ENCODE peak calls at places on chromosomes 4 and X, in four cellular contexts. K is left lung, G is GM23248, C is keratinocyte. I is an unnamed sample.
A peak's percentile ranks its signal among the peaks of the same experiment; 100 is the strongest.

GRCh38 chr4:123325241-123325681 is 71.3 kb upstream of the SPRY1 start:
- DNase-seq in K (no peak), C (no peak), G (no peak), I (no peak)

GRCh38 chr4:48686369-48686768 is 93.7 kb downstream of the FRYL start:
- DNase-seq in C (no peak), K (no peak), G (no peak), I (no peak)

GRCh38 chr4:94976371-94977011 is 218.7 kb downstream of the BMPR1B start:
- DNase-seq in K (no peak), C (no peak), G (peak; percentile 93), I (no peak)

GRCh38 chr4:48742412-48742811 is 37.7 kb downstream of the FRYL start:
- DNase-seq in K (no peak), C (no peak), G (peak; percentile 42), I (no peak)

GRCh38 chrX:65677954-65678469 is 10.6 kb downstream of the MSN start:
- DNase-seq in C (no peak), G (peak; percentile 87), K (no peak), I (peak; percentile 77)

GRCh38 chrX:41064028-41064427 is 21.2 kb upstream of the USP9X start:
- DNase-seq in K (no peak), C (no peak), G (peak; percentile 53), I (no peak)

GRCh38 chr4:21948347-21949072 is at the start of gene KCNIP4:
- DNase-seq in K (peak; percentile 72), C (no peak), G (peak; percentile 63), I (no peak)

GRCh38 chr4:112284166-112284565 is 1.5 kb downstream of the TIFA start:
- DNase-seq in G (peak; percentile 52), K (no peak), C (no peak), I (no peak)

GRCh38 chrX:72714471-72714916 is 388 bp upstream of the PHKA1 start:
- DNase-seq in G (peak; percentile 75), C (no peak), K (peak; percentile 59), I (peak; percentile 88)

GRCh38 chrX:142576615-142577014 is 371.5 kb upstream of the MAGEC2 start:
- DNase-seq in K (no peak), C (no peak), G (no peak), I (no peak)

GRCh38 chrX:24774650-24775049 is 80.9 kb downstream of the POLA1 start:
- DNase-seq in K (no peak), G (peak; percentile 4), C (no peak), I (no peak)

GRCh38 chr4:100041646-100042045 is 91.6 kb upstream of the H2AZ1 start:
- DNase-seq in C (no peak), G (peak; percentile 44), K (no peak), I (no peak)
- H3K27ac ChIP-seq in C (no peak overlapping the region), G (no peak overlapping the region), K (no peak overlapping the region), I (no peak overlapping the region)

DNA sequence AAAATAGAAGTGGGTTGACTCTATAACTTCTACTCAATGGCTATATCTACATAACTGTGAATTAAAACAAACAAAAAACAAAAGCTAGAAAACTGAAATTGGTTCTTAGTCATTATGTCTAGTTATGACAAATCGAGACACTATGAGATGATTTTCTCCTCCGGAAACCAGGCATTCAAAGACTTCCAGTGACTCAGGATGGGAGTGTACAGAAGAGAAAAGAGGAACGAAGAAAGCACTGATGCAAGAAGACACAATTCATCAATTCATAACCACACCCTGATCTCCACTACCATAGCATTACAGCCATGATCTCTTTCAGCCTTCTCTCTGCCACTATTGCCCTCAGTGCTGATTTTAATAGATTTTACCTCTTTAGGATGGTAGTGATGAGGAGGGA is 253.6 kb downstream of the CBLL2 start:
- DNase-seq in G (peak; percentile 89), K (no peak), C (peak; percentile 52), I (no peak)
- H3K27ac ChIP-seq in G (peak overlapping the region; percentile 90), K (no peak overlapping the region), C (peak overlapping the region; percentile 91), I (no peak overlapping the region)

DNA sequence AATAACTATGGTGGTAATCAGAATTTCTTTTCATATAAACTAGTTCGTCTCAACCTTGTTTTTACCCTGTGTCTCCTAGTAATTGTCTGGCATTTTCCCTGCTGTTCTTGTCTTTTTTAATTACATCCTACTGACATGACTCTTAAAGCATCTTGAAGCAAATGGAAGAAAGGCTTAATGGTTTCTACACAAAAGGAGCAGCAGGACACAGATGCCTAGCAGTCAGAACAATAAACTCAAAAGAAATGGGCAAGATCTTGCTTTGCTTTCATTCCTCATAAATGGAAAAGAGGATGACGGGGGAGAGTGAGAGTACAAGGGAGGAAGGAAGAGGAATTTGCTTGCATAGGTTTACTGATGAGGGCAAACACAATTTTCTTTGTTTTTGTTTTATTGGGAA is 293.2 kb upstream of the EMCN start:
- DNase-seq in K (no peak), C (no peak), G (no peak), I (no peak)
- H3K27ac ChIP-seq in K (no peak overlapping the region), C (no peak overlapping the region), G (no peak overlapping the region), I (no peak overlapping the region)

GRCh38 chrX:78327370-78328048 is at the start of gene CYSLTR1:
- DNase-seq in K (no peak), G (no peak), C (no peak), I (no peak)
- H3K27ac ChIP-seq in K (peak within 1 kb of the TSS; percentile 77), G (no peak within 1 kb of the TSS), C (no peak within 1 kb of the TSS), I (no peak within 1 kb of the TSS)

GRCh38 chr4:5757091-5757490 is 46.1 kb downstream of the EVC start:
- DNase-seq in K (no peak), G (no peak), C (no peak), I (peak; percentile 57)
- H3K27ac ChIP-seq in K (no peak overlapping the region), G (peak overlapping the region; percentile 77), C (peak overlapping the region; percentile 96), I (no peak overlapping the region)

I was measured in coronary artery.